ENCODE peak calls at places on chromosome 20, in six cellular contexts. Q is neuronal stem cell, W is IMR-90, K is H9, I is trophoblast cell, M is H1. A is an unnamed sample.

GRCh38 chr20:24289737-24290481 is 179.5 kb upstream of the SYNDIG1 start:
- DNase-seq in I (no peak), Q (no peak), W (no peak), K (peak; percentile 38), M (no peak), A (no peak)

GRCh38 chr20:33442136-33443005 is 1.2 kb downstream of the SNTA1 start:
- DNase-seq in K (no peak), I (no peak), W (no peak), M (no peak), Q (no peak), A (no peak)

GRCh38 chr20:4937422-4938319 is 63.6 kb downstream of the SLC23A2 start:
- DNase-seq in W (peak; percentile 59), M (no peak), K (no peak), I (no peak), Q (no peak), A (no peak)

GRCh38 chr20:47691632-47692031 is 93.6 kb downstream of the SULF2 start:
- DNase-seq in Q (peak; percentile 17), K (no peak), W (peak; percentile 22), I (no peak), M (no peak), A (peak; percentile 55)

GRCh38 chr20:22576733-22577514 is 7.4 kb downstream of the FOXA2 start:
- DNase-seq in M (no peak), K (no peak), Q (no peak), I (no peak), W (no peak), A (no peak)

GRCh38 chr20:62758226-62758912 is 37.9 kb upstream of the MRGBP start:
- DNase-seq in I (no peak), M (no peak), W (no peak), Q (no peak), K (no peak), A (no peak)

GRCh38 chr20:38181207-38181693 is 16.2 kb upstream of the TGM2 start:
- DNase-seq in W (no peak), I (peak; percentile 75), Q (no peak), M (no peak), K (no peak), A (no peak)

GRCh38 chr20:20463933-20464374 is 96.0 kb downstream of the INSM1 start:
- DNase-seq in M (peak; percentile 56), W (no peak), K (peak; percentile 82), I (no peak), Q (peak; percentile 85), A (peak; percentile 29)

GRCh38 chr20:17227199-17227535 is 327 bp downstream of the PCSK2 start:
- DNase-seq in K (no peak), I (no peak), M (no peak), W (no peak), Q (no peak), A (no peak)

GRCh38 chr20:62953167-62953838 is 794 bp downstream of the SLC17A9 start:
- DNase-seq in K (no peak), W (no peak), I (no peak), Q (no peak), M (no peak), A (peak; percentile 9)

GRCh38 chr20:9214676-9215075 is 145.8 kb downstream of the PLCB4 start:
- DNase-seq in W (peak; percentile 95), I (no peak), K (no peak), Q (no peak), M (no peak), A (peak; percentile 93)

GRCh38 chr20:53032021-53033001 is 60.2 kb downstream of the TSHZ2 start:
- DNase-seq in M (no peak), I (peak; percentile 63), Q (no peak), K (no peak), W (peak; percentile 25), A (peak; percentile 95)

GRCh38 chr20:24648481-24648880 is 179.1 kb downstream of the SYNDIG1 start:
- DNase-seq in K (no peak), Q (no peak), M (no peak), W (no peak), I (no peak), A (no peak)

GRCh38 chr20:25118529-25118928 is 36.6 kb upstream of the VSX1 start:
- DNase-seq in Q (no peak), W (no peak), K (no peak), M (no peak), I (no peak), A (no peak)

GRCh38 chr20:18279231-18279630 is 9.1 kb upstream of the ZNF133 start:
- DNase-seq in M (no peak), I (no peak), Q (no peak), K (no peak), W (no peak), A (no peak)

GRCh38 chr20:61127311-61128044 is 124.6 kb upstream of the CDH4 start:
- DNase-seq in I (no peak), K (no peak), M (no peak), W (peak; percentile 92), Q (no peak), A (peak; percentile 70)

GRCh38 chr20:63973636-63974401 is 4.1 kb upstream of the ZNF512B start:
- DNase-seq in W (peak; percentile 79), Q (peak; percentile 84), M (no peak), K (peak; percentile 88), I (peak; percentile 79), A (peak; percentile 87)

GRCh38 chr20:35502352-35502751 is 27.1 kb downstream of the C20orf173 start:
- DNase-seq in K (no peak), I (no peak), Q (no peak), M (no peak), W (no peak), A (no peak)

GRCh38 chr20:13788167-13788834 is 3.5 kb downstream of the NDUFAF5 start:
- DNase-seq in W (peak; percentile 69), M (no peak), I (peak; percentile 42), K (peak; percentile 46), Q (peak; percentile 21), A (peak; percentile 76)

GRCh38 chr20:7195704-7196103 is 428.2 kb downstream of the BMP2 start:
- DNase-seq in K (no peak), M (no peak), W (no peak), I (no peak), Q (no peak), A (peak; percentile 8)

GRCh38 chr20:38242848-38243449 is 17.6 kb downstream of the KIAA1755 start:
- DNase-seq in Q (no peak), W (no peak), M (no peak), K (peak; percentile 44), I (no peak), A (no peak)

DNA sequence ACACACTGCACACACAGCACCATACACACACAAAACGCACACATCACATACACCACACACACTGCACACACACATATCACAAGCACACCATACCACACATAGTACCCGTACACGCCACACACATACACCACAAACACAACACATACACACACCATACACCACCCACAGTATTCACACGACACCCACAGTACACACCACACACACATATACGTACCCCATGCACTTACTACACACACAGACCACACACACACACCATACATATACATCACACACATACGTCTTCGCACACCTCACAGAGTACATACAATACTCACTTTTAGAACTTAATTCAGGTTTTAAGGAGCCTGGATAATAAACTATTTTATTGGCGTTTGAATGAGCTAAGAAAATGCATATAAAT is 1805.3 kb upstream of the DEFB115 start:
- DNase-seq in I (no peak), M (no peak), W (no peak), Q (no peak), K (no peak), A (no peak)
- H3K9me3 ChIP-seq in I (peaks cover 22% of the 10 kb centered on the region), M (peaks cover 46% of the 10 kb centered on the region), W (peaks cover 2% of the 10 kb centered on the region), Q (no peaks in the 10 kb centered on the region), K (peaks cover 26% of the 10 kb centered on the region), A (no peaks in the 10 kb centered on the region)

DNA sequence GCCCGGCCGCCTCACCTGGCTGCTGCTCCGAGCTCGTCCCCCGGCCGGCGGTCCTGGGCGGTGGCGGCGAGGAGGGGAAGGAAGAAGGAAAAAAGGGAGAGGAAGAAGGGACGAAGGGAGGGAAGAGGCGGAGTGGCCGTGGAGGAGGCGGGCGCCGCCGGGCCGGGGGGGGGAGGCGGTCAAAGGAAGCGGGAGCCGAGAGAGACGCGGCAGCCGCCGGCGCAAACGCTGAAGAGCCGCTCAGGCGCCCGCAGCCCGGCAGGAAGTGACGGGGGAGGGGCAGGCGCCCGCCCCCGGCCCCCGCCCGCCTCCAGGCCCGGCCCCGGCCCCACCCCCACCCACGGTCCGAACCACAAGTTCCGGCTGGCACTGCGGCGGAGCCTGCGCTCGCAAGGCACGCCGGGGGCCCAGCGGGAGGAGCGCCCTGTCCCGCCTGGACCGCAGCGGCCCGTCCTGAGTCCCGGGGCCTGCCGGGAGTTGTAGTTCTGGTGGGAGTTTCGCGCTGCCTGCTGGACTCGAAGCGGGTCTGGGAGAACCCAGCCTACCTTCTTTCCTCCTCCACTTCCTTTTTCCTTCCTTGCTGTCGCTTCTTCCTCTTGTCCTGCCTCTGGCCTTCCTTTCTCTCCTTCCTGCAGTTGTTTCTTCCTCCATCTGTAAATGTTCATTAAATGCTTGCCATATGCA is at the start of gene STAU1:
- DNase-seq in W (peak; percentile 93), K (peak; percentile 98), I (peak; percentile 97), M (peak; percentile 91), Q (peak; percentile 93), A (peak; percentile 94)
- H3K4ac ChIP-seq in W (peak within 1 kb of the TSS; percentile 59), K (no peak within 1 kb of the TSS), I (peak within 1 kb of the TSS; percentile 95), M (no peak within 1 kb of the TSS), Q (no peak within 1 kb of the TSS), A (no peak within 1 kb of the TSS)

GRCh38 chr20:653110-653589 is at the start of gene SRXN1:
- DNase-seq in W (peak; percentile 93), Q (peak; percentile 92), I (peak; percentile 86), K (peak; percentile 89), M (peak; percentile 58), A (peak; percentile 92)
- H3K23ac ChIP-seq in W (peak within 1 kb of the TSS; percentile 82), Q (peak within 1 kb of the TSS; percentile 82), I (no peak within 1 kb of the TSS), K (no peak within 1 kb of the TSS), M (no peak within 1 kb of the TSS), A (no peak within 1 kb of the TSS)

DNA sequence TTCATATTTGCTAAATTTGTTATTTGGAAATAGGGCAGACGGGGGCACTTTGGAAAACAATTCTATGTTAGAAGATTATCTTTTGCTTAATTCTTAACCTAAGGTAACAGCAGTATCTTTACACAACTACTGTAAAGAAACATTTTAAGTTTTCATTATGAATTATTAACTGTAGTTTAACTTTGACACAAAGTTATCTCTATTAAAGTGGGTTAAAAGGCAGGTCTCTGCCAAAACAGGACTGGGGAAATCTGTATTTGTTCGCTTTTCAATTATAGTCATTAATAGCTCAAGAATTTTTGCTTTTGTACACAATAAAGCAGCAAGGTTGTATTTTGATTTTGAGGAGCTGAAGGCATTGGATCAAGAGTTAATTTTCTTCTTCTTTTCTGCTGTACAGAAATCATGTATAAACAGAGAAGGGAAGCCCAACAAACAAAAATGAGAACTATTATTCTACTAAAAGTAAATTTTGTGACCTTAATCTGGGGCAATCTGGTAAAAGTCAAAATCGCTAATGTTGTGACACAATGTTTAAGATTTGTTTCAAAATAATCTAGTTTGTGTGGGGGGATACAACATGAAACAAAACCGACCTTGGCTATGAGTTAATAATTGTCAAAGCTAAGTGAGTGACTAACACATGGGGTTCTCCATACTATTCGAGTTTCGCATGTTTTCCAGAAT is 2.9 kb downstream of the STAU1 start:
- DNase-seq in I (no peak), Q (no peak), M (no peak), K (no peak), W (no peak), A (no peak)
- H3K9me3 ChIP-seq in I (no peaks in the 10 kb centered on the region), Q (no peaks in the 10 kb centered on the region), M (no peaks in the 10 kb centered on the region), K (no peaks in the 10 kb centered on the region), W (no peaks in the 10 kb centered on the region), A (no peaks in the 10 kb centered on the region)

GRCh38 chr20:59933849-59934585 is 580 bp upstream of the SYCP2 start:
- DNase-seq in Q (peak; percentile 67), M (no peak), W (peak; percentile 49), I (peak; percentile 60), K (peak; percentile 84), A (peak; percentile 69)
- H3K4ac ChIP-seq in Q (peak overlapping the region; percentile 53), M (no peak overlapping the region), W (peak overlapping the region; percentile 3), I (peak overlapping the region; percentile 75), K (no peak overlapping the region), A (no peak overlapping the region)

A was measured in mesenchymal stem cell.